ENCODE peak calls at places on chromosomes 13 and 19, in eight cellular contexts. One of them, this sample, is unnamed.

GRCh38 chr13:110914293-110915056 is 394 bp downstream of the ANKRD10 start:
- DNase-seq in brain microvascular endothelial cell: peak
- DNase-seq in GM12865: peak
- DNase-seq in pancreas: peak
- DNase-seq in CD4-positive, alpha-beta T cell: peak
- DNase-seq in CD8-positive, alpha-beta T cell: peak
- DNase-seq in GM06990: peak
- DNase-seq in breast epithelium: no peak
- DNase-seq in this sample: peak

GRCh38 chr19:55353803-55354697 is 469 bp downstream of the COX6B2 start:
- DNase-seq in brain microvascular endothelial cell: peak
- DNase-seq in GM12865: peak
- DNase-seq in pancreas: no peak
- DNase-seq in CD4-positive, alpha-beta T cell: peak
- DNase-seq in CD8-positive, alpha-beta T cell: peak
- DNase-seq in GM06990: peak
- DNase-seq in breast epithelium: no peak
- DNase-seq in this sample: peak

GRCh38 chr13:40509876-40510275 is 156.6 kb downstream of the FOXO1 start:
- DNase-seq in brain microvascular endothelial cell: no peak
- DNase-seq in GM12865: no peak
- DNase-seq in pancreas: no peak
- DNase-seq in CD4-positive, alpha-beta T cell: no peak
- DNase-seq in CD8-positive, alpha-beta T cell: no peak
- DNase-seq in GM06990: no peak
- DNase-seq in breast epithelium: no peak
- DNase-seq in this sample: no peak

GRCh38 chr19:39390460-39390758 is 497 bp downstream of the PAF1 start:
- DNase-seq in brain microvascular endothelial cell: no peak
- DNase-seq in GM12865: no peak
- DNase-seq in pancreas: no peak
- DNase-seq in CD4-positive, alpha-beta T cell: peak
- DNase-seq in CD8-positive, alpha-beta T cell: peak
- DNase-seq in GM06990: no peak
- DNase-seq in breast epithelium: peak
- DNase-seq in this sample: no peak

GRCh38 chr13:97648171-97648880 is 214.4 kb downstream of the RAP2A start:
- DNase-seq in brain microvascular endothelial cell: peak
- DNase-seq in GM12865: no peak
- DNase-seq in pancreas: no peak
- DNase-seq in CD4-positive, alpha-beta T cell: no peak
- DNase-seq in CD8-positive, alpha-beta T cell: no peak
- DNase-seq in GM06990: no peak
- DNase-seq in breast epithelium: no peak
- DNase-seq in this sample: no peak

GRCh38 chr13:52849727-52850395 is 1.4 kb upstream of the PCDH8 start:
- DNase-seq in brain microvascular endothelial cell: no peak
- DNase-seq in GM12865: no peak
- DNase-seq in pancreas: no peak
- DNase-seq in CD4-positive, alpha-beta T cell: no peak
- DNase-seq in CD8-positive, alpha-beta T cell: no peak
- DNase-seq in GM06990: no peak
- DNase-seq in breast epithelium: no peak
- DNase-seq in this sample: no peak

GRCh38 chr13:112252744-112253590 is 123.2 kb upstream of the SPACA7 start:
- DNase-seq in brain microvascular endothelial cell: no peak
- DNase-seq in GM12865: no peak
- DNase-seq in pancreas: no peak
- DNase-seq in CD4-positive, alpha-beta T cell: no peak
- DNase-seq in CD8-positive, alpha-beta T cell: no peak
- DNase-seq in GM06990: no peak
- DNase-seq in breast epithelium: no peak
- DNase-seq in this sample: no peak

GRCh38 chr13:28579334-28579733 is 79.6 kb upstream of the POMP start:
- DNase-seq in brain microvascular endothelial cell: no peak
- DNase-seq in GM12865: no peak
- DNase-seq in pancreas: no peak
- DNase-seq in CD4-positive, alpha-beta T cell: no peak
- DNase-seq in CD8-positive, alpha-beta T cell: no peak
- DNase-seq in GM06990: no peak
- DNase-seq in breast epithelium: no peak
- DNase-seq in this sample: no peak

GRCh38 chr13:37602743-37603381 is 4.3 kb upstream of the POSTN start:
- DNase-seq in brain microvascular endothelial cell: no peak
- DNase-seq in GM12865: peak
- DNase-seq in pancreas: no peak
- DNase-seq in CD4-positive, alpha-beta T cell: no peak
- DNase-seq in CD8-positive, alpha-beta T cell: no peak
- DNase-seq in GM06990: no peak
- DNase-seq in breast epithelium: no peak
- DNase-seq in this sample: no peak

GRCh38 chr13:93296584-93296983 is 70.0 kb downstream of the GPC6 start:
- DNase-seq in brain microvascular endothelial cell: no peak
- DNase-seq in GM12865: no peak
- DNase-seq in pancreas: no peak
- DNase-seq in CD4-positive, alpha-beta T cell: no peak
- DNase-seq in CD8-positive, alpha-beta T cell: no peak
- DNase-seq in GM06990: no peak
- DNase-seq in breast epithelium: no peak
- DNase-seq in this sample: no peak

GRCh38 chr19:14089412-14089661 is 1.2 kb downstream of the SAMD1 start:
- DNase-seq in brain microvascular endothelial cell: no peak
- DNase-seq in GM12865: peak
- DNase-seq in pancreas: no peak
- DNase-seq in CD4-positive, alpha-beta T cell: no peak
- DNase-seq in CD8-positive, alpha-beta T cell: no peak
- DNase-seq in GM06990: no peak
- DNase-seq in breast epithelium: no peak
- DNase-seq in this sample: no peak

GRCh38 chr19:40567750-40568494 is 8.8 kb upstream of the SHKBP1 start:
- DNase-seq in brain microvascular endothelial cell: no peak
- DNase-seq in GM12865: no peak
- DNase-seq in pancreas: no peak
- DNase-seq in CD4-positive, alpha-beta T cell: no peak
- DNase-seq in CD8-positive, alpha-beta T cell: no peak
- DNase-seq in GM06990: no peak
- DNase-seq in breast epithelium: no peak
- DNase-seq in this sample: no peak
- TF ChIP-seq CTCF in brain microvascular endothelial cell: no peak
- TF ChIP-seq CTCF in GM12865: no peak
- TF ChIP-seq CTCF in pancreas: no peak
- TF ChIP-seq CTCF in CD4-positive, alpha-beta T cell: no peak
- TF ChIP-seq CTCF in CD8-positive, alpha-beta T cell: no peak
- TF ChIP-seq CTCF in GM06990: no peak
- TF ChIP-seq CTCF in breast epithelium: no peak
- TF ChIP-seq CTCF in this sample: no peak

GRCh38 chr19:11890634-11891033 is 3.1 kb downstream of the ZNF69 start:
- DNase-seq in brain microvascular endothelial cell: no peak
- DNase-seq in GM12865: no peak
- DNase-seq in pancreas: no peak
- DNase-seq in CD4-positive, alpha-beta T cell: no peak
- DNase-seq in CD8-positive, alpha-beta T cell: no peak
- DNase-seq in GM06990: no peak
- DNase-seq in breast epithelium: no peak
- DNase-seq in this sample: no peak

GRCh38 chr19:11887247-11887617 is 350 bp upstream of the ZNF69 start:
- DNase-seq in brain microvascular endothelial cell: no peak
- DNase-seq in GM12865: no peak
- DNase-seq in pancreas: no peak
- DNase-seq in CD4-positive, alpha-beta T cell: no peak
- DNase-seq in CD8-positive, alpha-beta T cell: no peak
- DNase-seq in GM06990: no peak
- DNase-seq in breast epithelium: no peak
- DNase-seq in this sample: no peak

DNA sequence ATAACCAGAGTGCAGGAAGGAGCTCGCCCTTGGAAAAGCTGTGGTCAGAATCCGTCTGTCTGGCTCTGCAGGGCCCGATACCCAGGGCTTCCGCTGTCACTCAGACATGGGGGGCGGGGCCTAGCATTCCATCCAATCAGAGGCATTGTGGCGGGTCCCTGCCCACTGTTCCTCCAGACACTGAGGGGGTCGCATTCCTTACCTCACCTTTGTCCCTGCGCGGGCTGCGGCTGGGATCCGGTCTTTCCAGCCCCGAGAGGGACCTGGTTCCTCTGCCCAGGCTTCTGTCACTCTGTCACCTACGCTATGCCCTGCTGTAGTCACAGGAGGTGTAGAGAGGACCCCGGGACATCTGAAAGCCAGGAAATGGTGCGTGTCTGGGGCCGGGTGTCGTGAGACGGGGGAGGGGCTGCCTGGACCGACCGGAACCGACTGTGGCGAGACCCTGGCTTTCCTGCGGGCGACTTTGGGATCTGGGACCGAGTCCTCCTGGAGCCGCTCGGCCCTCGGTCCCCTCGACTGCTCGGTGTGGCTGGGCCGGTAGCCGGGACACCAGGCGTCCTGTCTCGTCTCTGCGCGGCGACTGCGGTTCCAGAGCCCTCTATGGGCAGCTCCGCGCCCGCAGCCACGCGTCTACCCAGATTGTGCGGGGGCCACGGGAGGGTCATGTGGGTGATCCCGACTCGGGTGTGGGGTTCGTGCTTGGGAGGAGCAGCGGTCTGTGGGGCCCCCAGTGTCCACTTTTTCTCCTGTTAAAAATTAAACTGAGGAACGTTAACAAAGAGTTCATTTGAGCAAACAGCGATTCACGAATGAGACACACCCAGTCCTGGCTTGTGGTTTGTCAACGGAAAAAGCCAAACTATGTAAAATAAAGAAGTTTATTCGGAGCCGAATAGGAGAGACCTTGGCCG is at the start of gene ZNF69:
- DNase-seq in brain microvascular endothelial cell: peak
- DNase-seq in GM12865: peak
- DNase-seq in pancreas: peak
- DNase-seq in CD4-positive, alpha-beta T cell: peak
- DNase-seq in CD8-positive, alpha-beta T cell: peak
- DNase-seq in GM06990: peak
- DNase-seq in breast epithelium: peak
- DNase-seq in this sample: peak
- TF ChIP-seq CTCF in brain microvascular endothelial cell: peak
- TF ChIP-seq CTCF in GM12865: no peak
- TF ChIP-seq CTCF in pancreas: no peak
- TF ChIP-seq CTCF in CD4-positive, alpha-beta T cell: no peak
- TF ChIP-seq CTCF in CD8-positive, alpha-beta T cell: no peak
- TF ChIP-seq CTCF in GM06990: peak
- TF ChIP-seq CTCF in breast epithelium: peak
- TF ChIP-seq CTCF in this sample: no peak

GRCh38 chr13:42728507-42729180 is 52.7 kb upstream of the FAM216B start:
- DNase-seq in brain microvascular endothelial cell: peak
- DNase-seq in GM12865: no peak
- DNase-seq in pancreas: no peak
- DNase-seq in CD4-positive, alpha-beta T cell: no peak
- DNase-seq in CD8-positive, alpha-beta T cell: no peak
- DNase-seq in GM06990: no peak
- DNase-seq in breast epithelium: no peak
- DNase-seq in this sample: no peak

GRCh38 chr13:42735011-42735410 is 46.4 kb upstream of the FAM216B start:
- DNase-seq in brain microvascular endothelial cell: no peak
- DNase-seq in GM12865: peak
- DNase-seq in pancreas: no peak
- DNase-seq in CD4-positive, alpha-beta T cell: no peak
- DNase-seq in CD8-positive, alpha-beta T cell: no peak
- DNase-seq in GM06990: no peak
- DNase-seq in breast epithelium: no peak
- DNase-seq in this sample: no peak

GRCh38 chr13:42732073-42732472 is 49.3 kb upstream of the FAM216B start:
- DNase-seq in brain microvascular endothelial cell: no peak
- DNase-seq in GM12865: no peak
- DNase-seq in pancreas: no peak
- DNase-seq in CD4-positive, alpha-beta T cell: no peak
- DNase-seq in CD8-positive, alpha-beta T cell: no peak
- DNase-seq in GM06990: no peak
- DNase-seq in breast epithelium: no peak
- DNase-seq in this sample: no peak

GRCh38 chr13:42729857-42730402 is 51.5 kb upstream of the FAM216B start:
- DNase-seq in brain microvascular endothelial cell: no peak
- DNase-seq in GM12865: no peak
- DNase-seq in pancreas: peak
- DNase-seq in CD4-positive, alpha-beta T cell: no peak
- DNase-seq in CD8-positive, alpha-beta T cell: no peak
- DNase-seq in GM06990: no peak
- DNase-seq in breast epithelium: no peak
- DNase-seq in this sample: no peak

DNA sequence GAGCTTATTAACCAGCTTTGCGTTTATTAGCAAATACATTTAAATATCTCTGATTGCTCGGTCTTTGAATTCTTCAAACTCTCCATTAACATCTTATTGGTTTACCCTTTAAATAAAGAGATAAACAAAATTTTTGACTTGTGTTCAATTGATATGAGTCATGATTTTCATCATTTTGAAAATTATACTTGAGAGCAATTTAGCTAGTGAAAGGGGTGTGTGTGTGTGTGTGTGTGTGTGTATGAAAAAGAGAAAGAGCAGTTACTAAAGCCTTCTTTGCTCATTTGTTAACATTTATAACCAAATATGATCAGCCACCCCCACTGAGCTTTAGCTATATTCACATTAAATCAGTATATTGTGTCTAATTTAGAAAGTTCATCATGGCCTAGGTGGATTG is 48.3 kb upstream of the FAM216B start:
- DNase-seq in brain microvascular endothelial cell: no peak
- DNase-seq in GM12865: no peak
- DNase-seq in pancreas: no peak
- DNase-seq in CD4-positive, alpha-beta T cell: no peak
- DNase-seq in CD8-positive, alpha-beta T cell: no peak
- DNase-seq in GM06990: no peak
- DNase-seq in breast epithelium: no peak
- DNase-seq in this sample: no peak
- TF ChIP-seq CTCF in brain microvascular endothelial cell: no peak
- TF ChIP-seq CTCF in GM12865: no peak
- TF ChIP-seq CTCF in pancreas: no peak
- TF ChIP-seq CTCF in CD4-positive, alpha-beta T cell: no peak
- TF ChIP-seq CTCF in CD8-positive, alpha-beta T cell: no peak
- TF ChIP-seq CTCF in GM06990: no peak
- TF ChIP-seq CTCF in breast epithelium: no peak
- TF ChIP-seq CTCF in this sample: no peak

DNA sequence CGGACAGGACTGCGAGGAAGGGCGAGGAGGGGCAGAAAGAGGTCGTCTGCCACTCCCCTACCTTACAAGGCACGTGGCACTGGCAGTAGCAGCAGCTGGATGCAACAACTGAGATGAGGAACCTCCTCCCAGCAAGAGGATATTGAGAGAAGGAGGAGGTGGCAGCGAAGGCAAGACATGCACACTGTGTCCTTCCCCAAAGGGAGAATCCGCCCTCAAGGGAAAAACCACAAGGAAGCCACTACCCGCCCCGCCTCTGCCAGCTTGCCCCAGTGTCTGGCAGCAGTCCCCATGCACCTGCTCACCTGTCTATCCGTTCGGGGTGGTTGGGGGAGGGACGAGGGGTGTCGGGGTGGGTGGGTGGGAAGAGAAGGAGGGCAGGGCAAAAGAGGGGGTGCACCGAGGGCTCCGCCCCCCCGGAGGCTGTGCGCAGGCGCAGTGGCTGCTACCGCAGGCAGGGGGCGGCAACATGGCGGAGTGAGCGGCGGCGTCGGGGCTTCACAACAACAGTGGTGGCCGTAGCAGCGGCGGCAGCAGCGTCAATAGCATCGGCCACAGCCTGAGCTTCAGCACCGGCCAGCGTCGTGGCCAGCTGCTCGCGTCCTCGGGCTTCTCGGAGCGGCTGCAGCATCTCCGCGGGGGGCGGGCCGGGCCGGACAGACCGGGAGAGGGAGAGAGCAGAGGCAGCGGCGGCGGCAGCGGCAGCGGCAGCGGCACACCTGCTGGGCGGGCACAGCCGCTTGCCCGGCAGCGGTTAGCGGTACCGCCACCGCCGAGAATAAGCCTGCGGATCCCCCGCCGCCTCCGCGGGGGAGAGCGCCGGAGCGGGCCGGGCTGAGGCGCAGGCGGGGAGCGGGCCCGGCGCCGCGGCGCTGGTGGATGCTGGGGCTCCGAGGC is at the start of gene NBEA:
- DNase-seq in brain microvascular endothelial cell: peak
- DNase-seq in GM12865: peak
- DNase-seq in pancreas: peak
- DNase-seq in CD4-positive, alpha-beta T cell: peak
- DNase-seq in CD8-positive, alpha-beta T cell: peak
- DNase-seq in GM06990: peak
- DNase-seq in breast epithelium: peak
- DNase-seq in this sample: peak
- TF ChIP-seq CTCF in brain microvascular endothelial cell: peak
- TF ChIP-seq CTCF in GM12865: no peak
- TF ChIP-seq CTCF in pancreas: no peak
- TF ChIP-seq CTCF in CD4-positive, alpha-beta T cell: no peak
- TF ChIP-seq CTCF in CD8-positive, alpha-beta T cell: no peak
- TF ChIP-seq CTCF in GM06990: peak
- TF ChIP-seq CTCF in breast epithelium: peak
- TF ChIP-seq CTCF in this sample: no peak